ENCODE peak calls at places on chromosomes 13 and 19, in six cellular contexts. Y, H, N, U, Z and Q are unnamed samples. For H3K4me1, the result is how much of the 10 kb centered on the place peaks cover.

GRCh38 chr19:5093953-5094718 is 125.2 kb downstream of the KDM4B start:
- DNase-seq in U (no peak), N (no peak), Z (no peak), Y (no peak), H (no peak), Q (no peak)

GRCh38 chr13:43058318-43058674 is 34.9 kb downstream of the DNAJC15 start:
- DNase-seq in Z (no peak), H (no peak), Y (no peak), N (peak), U (peak), Q (no peak)

GRCh38 chr13:45278096-45278645 is 62.8 kb downstream of the TPT1 start:
- DNase-seq in U (no peak), H (no peak), Y (no peak), N (no peak), Z (no peak), Q (no peak)

GRCh38 chr19:15428956-15429824 is 10.4 kb upstream of the AKAP8L start:
- DNase-seq in H (no peak), Z (no peak), N (no peak), Y (no peak), U (no peak), Q (no peak)

GRCh38 chr19:33467851-33468250 is 53.7 kb downstream of the PEPD start:
- DNase-seq in Y (no peak), U (no peak), H (no peak), N (no peak), Z (no peak), Q (no peak)

GRCh38 chr13:21330126-21330861 is 128.8 kb downstream of the ZDHHC20 start:
- DNase-seq in H (no peak), Z (no peak), N (no peak), U (no peak), Y (no peak), Q (no peak)

GRCh38 chr13:33262069-33262487 is 23.5 kb downstream of the STARD13 start:
- DNase-seq in Z (peak), U (peak), H (no peak), Y (no peak), N (no peak), Q (peak)

GRCh38 chr13:112032186-112032835 is 34.6 kb upstream of the SOX1 start:
- DNase-seq in Z (no peak), Y (no peak), U (no peak), N (no peak), H (no peak), Q (no peak)

GRCh38 chr13:98890186-98890585 is 87.7 kb downstream of the DOCK9 start:
- DNase-seq in Y (no peak), U (no peak), Z (peak), N (no peak), H (no peak), Q (peak)

GRCh38 chr19:34232566-34233481 is 21.5 kb upstream of the GARRE1 start:
- DNase-seq in Z (peak), H (peak), N (peak), U (no peak), Y (no peak), Q (peak)

GRCh38 chr19:53772943-53773342 is 51.2 kb downstream of the NLRP12 start:
- DNase-seq in H (peak), U (peak), Y (peak), N (peak), Z (peak), Q (no peak)

GRCh38 chr13:52459668-52460067 is 4.4 kb downstream of the CKAP2 start:
- DNase-seq in Z (no peak), Y (no peak), N (no peak), U (no peak), H (no peak), Q (no peak)

GRCh38 chr19:4733755-4734345 is 10.2 kb upstream of the DPP9 start:
- DNase-seq in N (no peak), H (no peak), Z (no peak), U (no peak), Y (no peak), Q (no peak)

GRCh38 chr19:34963531-34964406 is at the start of gene ZNF792:
- DNase-seq in U (peak), H (peak), N (peak), Z (peak), Y (peak), Q (peak)

GRCh38 chr13:72431981-72432617 is 295.3 kb downstream of the MZT1 start:
- DNase-seq in Z (no peak), N (no peak), Y (no peak), H (no peak), U (no peak), Q (no peak)

GRCh38 chr19:38135150-38135998 is 88.6 kb downstream of the DPF1 start:
- DNase-seq in H (no peak), Y (no peak), Z (no peak), U (no peak), N (no peak), Q (no peak)

GRCh38 chr19:17401628-17402027 is 3.8 kb downstream of the BST2 start:
- DNase-seq in Z (no peak), Y (no peak), N (no peak), U (no peak), H (no peak), Q (no peak)

GRCh38 chr19:31664096-31664495 is 314.9 kb upstream of the TSHZ3 start:
- DNase-seq in Y (no peak), U (no peak), Z (no peak), N (no peak), H (no peak), Q (no peak)

GRCh38 chr13:102286326-102286725 is 115.5 kb downstream of the FGF14 start:
- DNase-seq in Z (no peak), Y (no peak), H (no peak), U (no peak), N (no peak), Q (no peak)

GRCh38 chr13:109684836-109685602 is 101.4 kb downstream of the IRS2 start:
- DNase-seq in Y (peak), N (peak), H (peak), Z (no peak), U (peak), Q (no peak)

GRCh38 chr19:48400018-48400742 is 6.7 kb downstream of the GRIN2D start:
- DNase-seq in Z (no peak), H (no peak), N (peak), Y (peak), U (peak), Q (peak)

GRCh38 chr19:30326076-30326710 is 46.0 kb upstream of the ZNF536 start:
- DNase-seq in U (no peak), Y (no peak), N (peak), H (no peak), Z (no peak), Q (no peak)

GRCh38 chr19:1651061-1651547 is 1.3 kb downstream of the TCF3 start:
- DNase-seq in Y (no peak), U (peak), N (no peak), Z (no peak), H (no peak), Q (peak)

GRCh38 chr13:60431108-60431700 is 34.2 kb downstream of the TDRD3 start:
- DNase-seq in U (no peak), Y (no peak), H (no peak), Z (no peak), N (no peak), Q (no peak)

GRCh38 chr19:45455707-45456499 is 11.9 kb upstream of the FOSB start:
- DNase-seq in N (peak), U (peak), Y (peak), Z (peak), H (peak), Q (peak)

GRCh38 chr13:110396913-110397379 is 89.9 kb downstream of the COL4A2 start:
- DNase-seq in N (peak), U (peak), Y (peak), H (peak), Z (peak), Q (peak)

GRCh38 chr13:64529874-64530485 is 2700.2 kb downstream of the PCDH9 start:
- DNase-seq in Z (no peak), N (no peak), U (no peak), H (no peak), Y (no peak), Q (no peak)

GRCh38 chr19:43711751-43712355 is 4.0 kb upstream of the IRGC start:
- DNase-seq in Y (no peak), Z (no peak), N (no peak), U (peak), H (no peak), Q (no peak)

GRCh38 chr19:907183-907853 is 5.7 kb downstream of the R3HDM4 start:
- DNase-seq in N (peak), H (no peak), Z (no peak), U (no peak), Y (no peak), Q (no peak)

GRCh38 chr13:43309301-43309700 is 285.9 kb downstream of the DNAJC15 start:
- DNase-seq in H (no peak), U (no peak), Y (no peak), Z (no peak), N (no peak), Q (no peak)

GRCh38 chr13:73715114-73715909 is 418.9 kb downstream of the KLF12 start:
- DNase-seq in Y (no peak), H (no peak), U (no peak), Z (no peak), N (no peak), Q (no peak)

GRCh38 chr19:31119951-31120690 is 229.1 kb downstream of the TSHZ3 start:
- DNase-seq in Y (no peak), N (no peak), U (no peak), H (no peak), Z (no peak), Q (peak)

GRCh38 chr13:79096099-79096498 is 310.0 kb downstream of the RBM26 start:
- DNase-seq in N (no peak), Y (no peak), Z (no peak), H (no peak), U (no peak), Q (no peak)

GRCh38 chr19:15195987-15196682 is 4.7 kb downstream of the NOTCH3 start:
- DNase-seq in H (no peak), U (peak), N (no peak), Y (peak), Z (no peak), Q (no peak)

GRCh38 chr19:16698914-16699313 is 20.7 kb upstream of the NWD1 start:
- DNase-seq in U (peak), Z (no peak), N (peak), H (no peak), Y (no peak), Q (peak)

GRCh38 chr13:75800545-75800944 is 164.4 kb downstream of the LMO7 start:
- DNase-seq in H (no peak), U (no peak), N (no peak), Z (no peak), Y (no peak), Q (no peak)

GRCh38 chr19:41420101-41420880 is 6.9 kb downstream of the B3GNT8 start:
- DNase-seq in Z (no peak), Y (no peak), N (no peak), U (no peak), H (no peak), Q (no peak)

GRCh38 chr19:49419173-49419572 is 4.1 kb downstream of the PTH2 start:
- DNase-seq in Z (no peak), Y (no peak), U (no peak), H (no peak), N (no peak), Q (no peak)
- H3K4me1 ChIP-seq in Z (under half), Y (under half), U (under half), H (under half), N (under half), Q (under half)

DNA sequence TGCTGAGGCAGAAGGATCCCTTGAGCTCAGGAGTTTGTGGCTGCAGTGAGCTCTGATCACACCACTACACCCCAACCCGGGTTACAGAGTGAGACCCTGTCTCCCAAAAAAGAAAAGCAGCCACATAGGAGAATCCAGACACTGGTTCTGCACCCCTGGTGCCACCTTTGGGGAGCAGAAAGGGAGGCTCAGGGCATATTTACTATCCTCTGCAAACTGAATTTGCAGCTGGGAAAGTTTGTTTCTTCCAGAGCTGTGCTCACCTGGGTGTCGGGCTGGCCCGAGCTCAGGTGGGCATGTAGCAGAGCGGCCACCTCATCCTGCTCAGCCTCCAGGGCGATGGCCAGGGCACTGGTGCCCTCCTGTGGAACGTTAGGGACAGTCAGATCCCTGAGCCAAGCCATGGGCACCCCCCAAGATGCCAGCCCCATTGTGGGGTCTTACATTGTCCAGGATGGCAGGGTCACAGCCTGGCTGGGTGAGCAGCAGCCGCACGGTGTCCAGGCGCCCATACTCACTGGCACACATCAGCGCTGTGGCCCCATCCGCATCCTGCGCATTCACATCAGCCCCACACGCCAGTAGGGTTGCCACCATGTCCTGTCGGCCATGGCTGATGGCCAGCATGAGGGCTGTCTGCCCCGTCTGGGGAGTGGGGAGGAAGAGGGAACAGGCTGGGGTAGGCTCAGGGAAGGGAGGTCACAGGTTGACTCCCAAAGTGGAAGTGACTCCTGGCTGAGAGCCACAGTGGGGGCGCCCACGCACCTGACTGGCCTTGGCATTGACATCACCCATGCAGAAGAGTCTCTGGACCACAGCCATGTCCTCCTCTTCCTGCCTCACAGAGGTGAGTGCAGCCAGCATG is 3.1 kb downstream of the RPS28 start:
- DNase-seq in U (no peak), Z (peak), H (no peak), N (peak), Y (no peak), Q (no peak)
- TF ChIP-seq POLR2A in U (no peak), Z (no peak), H (no peak), N (no peak), Y (no peak), Q (no peak)

GRCh38 chr19:18658366-18658855 is 21.6 kb downstream of the KLHL26 start:
- DNase-seq in N (no peak), Y (no peak), H (no peak), Z (no peak), U (no peak), Q (no peak)

GRCh38 chr19:18661346-18661745 is 22.1 kb upstream of the CRTC1 start:
- DNase-seq in Y (no peak), H (no peak), Z (no peak), U (no peak), N (no peak), Q (no peak)

GRCh38 chr19:18660939-18661338 is 22.5 kb upstream of the CRTC1 start:
- DNase-seq in Z (no peak), N (no peak), Y (no peak), U (no peak), H (no peak), Q (no peak)

GRCh38 chr19:18659281-18660050 is 22.6 kb downstream of the KLHL26 start:
- DNase-seq in H (no peak), N (peak), Z (peak), Y (no peak), U (no peak), Q (no peak)

GRCh38 chr19:18660051-18660910 is 23.2 kb upstream of the CRTC1 start:
- DNase-seq in U (peak), H (no peak), N (peak), Y (no peak), Z (peak), Q (peak)
- H3K4me1 ChIP-seq in U (under half), H (under half), N (under half), Y (half or more), Z (under half), Q (half or more)

GRCh38 chr19:46852830-46853229 is 2.2 kb upstream of the AP2S1 start:
- DNase-seq in Z (no peak), N (no peak), Y (no peak), U (no peak), H (no peak), Q (no peak)

GRCh38 chr19:46849610-46850009 is 1.0 kb downstream of the AP2S1 start:
- DNase-seq in Z (no peak), N (no peak), H (peak), U (no peak), Y (no peak), Q (peak)

GRCh38 chr19:46848389-46848788 is 2.3 kb downstream of the AP2S1 start:
- DNase-seq in Y (no peak), Z (no peak), U (no peak), N (no peak), H (no peak), Q (peak)

GRCh38 chr19:46847528-46847927 is 3.1 kb downstream of the AP2S1 start:
- DNase-seq in U (no peak), N (no peak), H (no peak), Y (no peak), Z (no peak), Q (peak)

DNA sequence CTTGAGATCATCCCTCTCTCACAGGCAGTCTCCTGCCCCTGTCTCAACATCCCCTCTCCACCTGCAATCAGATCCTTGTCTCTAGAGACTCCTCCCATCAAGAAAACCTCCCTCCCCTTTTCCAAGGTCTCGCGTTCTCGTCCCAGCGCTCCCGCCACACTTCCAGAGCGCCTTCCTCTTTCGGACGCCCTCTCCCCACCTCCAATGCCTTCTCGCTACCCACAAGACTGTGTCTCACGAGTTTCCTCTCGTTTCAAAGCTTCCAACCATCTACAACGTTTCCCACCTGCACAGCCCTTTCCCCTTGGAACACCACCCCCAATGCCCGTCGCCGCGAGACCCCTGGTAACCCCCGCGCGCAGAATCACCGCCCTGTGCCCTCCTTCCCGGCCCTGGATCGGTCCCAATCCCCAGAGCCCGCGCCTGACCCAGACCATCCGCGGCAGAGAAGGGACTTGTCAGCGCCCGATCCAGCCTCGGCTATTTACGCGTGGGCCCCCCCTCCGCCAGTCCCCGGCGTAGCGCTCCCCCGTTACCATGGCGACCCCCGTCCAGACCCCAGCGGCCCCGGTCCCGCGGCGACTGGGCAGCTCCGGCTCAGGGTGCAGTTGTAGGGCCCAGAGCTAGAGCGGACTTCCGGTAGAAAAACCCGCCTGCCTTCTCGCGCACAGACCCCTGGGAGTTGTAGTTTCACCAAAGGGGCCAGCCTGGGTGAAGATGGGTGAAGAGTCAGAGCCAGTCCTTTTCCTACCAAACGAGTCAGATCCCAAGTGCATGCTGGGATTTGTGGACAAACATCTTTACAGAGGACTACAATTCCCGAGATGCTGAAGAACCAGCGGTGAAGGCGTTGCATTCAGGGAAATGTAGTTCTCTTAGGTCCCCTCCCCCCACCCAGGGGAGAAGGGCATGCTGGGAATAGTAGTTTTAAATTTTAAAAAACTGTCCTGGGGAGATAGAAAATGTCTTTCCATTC is at the start of gene AP2S1:
- DNase-seq in N (peak), U (peak), H (peak), Z (peak), Y (peak), Q (peak)
- TF ChIP-seq POLR2A in N (no peak), U (peak), H (peak), Z (peak), Y (peak), Q (peak)

DNA sequence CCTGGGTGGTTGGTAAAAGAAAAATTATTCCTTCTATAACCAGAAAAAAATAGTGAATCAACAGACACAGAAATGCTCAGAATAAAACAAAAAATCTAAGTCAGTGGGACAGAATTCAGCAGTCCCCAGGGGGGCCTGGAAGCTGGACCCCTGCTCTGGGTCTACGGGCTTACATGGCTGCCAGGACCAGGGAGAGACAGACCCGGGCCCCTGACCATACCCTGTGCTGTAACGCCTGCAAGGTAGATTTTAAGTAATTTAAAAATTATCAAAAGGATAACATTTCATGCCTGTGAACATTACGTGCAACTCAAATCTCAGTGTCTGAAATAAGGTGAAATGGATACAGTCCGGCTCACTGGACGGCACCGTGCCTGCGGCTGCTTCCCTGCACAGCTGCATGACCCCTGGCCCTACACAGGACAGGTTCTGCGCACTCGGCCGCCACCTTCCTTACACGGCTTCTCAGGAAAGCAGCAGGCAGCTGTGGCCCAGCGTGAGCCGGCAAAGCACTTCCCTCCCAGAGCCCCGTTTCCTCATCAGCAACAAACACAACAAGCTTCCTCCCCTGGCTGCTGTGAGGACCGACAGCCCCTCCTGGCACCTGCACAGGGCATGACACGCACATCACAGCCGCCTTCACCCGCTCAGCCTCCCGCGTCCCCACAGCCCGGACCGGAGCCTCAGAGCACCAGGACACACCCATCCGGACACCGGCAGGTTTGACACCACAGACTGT is 22.2 kb downstream of the RASA3 start:
- DNase-seq in N (no peak), Y (peak), Z (peak), U (peak), H (no peak), Q (peak)
- H3K4me1 ChIP-seq in N (under half), Y (under half), Z (under half), U (under half), H (under half), Q (half or more)

GRCh38 chr13:100533588-100534041 is 55.0 kb downstream of the GGACT start:
- DNase-seq in U (no peak), Y (peak), H (no peak), N (no peak), Z (no peak), Q (no peak)
- TF ChIP-seq POLR2A in U (no peak), Y (no peak), H (no peak), N (no peak), Z (no peak), Q (no peak)

DNA sequence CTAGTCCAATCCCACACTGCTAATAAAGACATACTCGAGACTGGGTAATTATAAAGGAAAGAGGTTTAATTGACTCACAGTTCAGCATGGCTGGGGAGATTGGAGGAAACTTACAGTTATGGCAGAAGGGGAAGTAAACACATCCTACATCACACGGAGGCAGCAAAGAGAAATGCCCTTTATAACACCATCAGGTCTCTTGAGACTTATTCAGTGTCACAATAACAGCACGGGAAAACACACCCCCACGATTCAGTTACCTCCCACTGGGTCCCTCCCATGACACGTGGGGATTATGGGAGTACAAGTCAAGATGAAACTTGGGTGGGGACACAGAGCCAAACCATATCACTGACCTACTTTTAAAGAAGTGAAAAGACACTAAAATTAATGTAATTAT is 1130.4 kb upstream of the SLC10A2 start:
- DNase-seq in Z (no peak), N (no peak), H (no peak), Y (no peak), U (no peak), Q (no peak)
- H3K4me1 ChIP-seq in Z (under half), N (under half), H (under half), Y (under half), U (under half), Q (under half)